ENCODE peak calls at places on chromosomes 11 and 22, in six cellular contexts. One of them, this sample, is unnamed.

GRCh38 chr11:2775083-2775625 is 75.4 kb upstream of the KCNQ1OT1 start:
- DNase-seq in astrocyte of the cerebellum: no peak
- DNase-seq in non-pigmented ciliary epithelial cell: no peak
- DNase-seq in Right ventricle myocardium superior: peak; percentile 23
- DNase-seq in body of pancreas: peak; percentile 1
- DNase-seq in GM13977: no peak
- DNase-seq in this sample: no peak

GRCh38 chr11:15815246-15816209 is 540.8 kb downstream of the SOX6 start:
- DNase-seq in astrocyte of the cerebellum: no peak
- DNase-seq in non-pigmented ciliary epithelial cell: no peak
- DNase-seq in Right ventricle myocardium superior: no peak
- DNase-seq in body of pancreas: no peak
- DNase-seq in GM13977: no peak
- DNase-seq in this sample: no peak

GRCh38 chr11:75547617-75548054 is 14.4 kb upstream of the SERPINH1 start:
- DNase-seq in astrocyte of the cerebellum: no peak
- DNase-seq in non-pigmented ciliary epithelial cell: no peak
- DNase-seq in Right ventricle myocardium superior: peak; percentile 75
- DNase-seq in body of pancreas: peak; percentile 66
- DNase-seq in GM13977: peak; percentile 83
- DNase-seq in this sample: peak; percentile 80

GRCh38 chr11:110907629-110908028 is 195.4 kb upstream of the ARHGAP20 start:
- DNase-seq in astrocyte of the cerebellum: peak; percentile 98
- DNase-seq in non-pigmented ciliary epithelial cell: peak; percentile 99
- DNase-seq in Right ventricle myocardium superior: no peak
- DNase-seq in body of pancreas: no peak
- DNase-seq in GM13977: no peak
- DNase-seq in this sample: no peak

GRCh38 chr11:72085836-72086475 is 5.3 kb downstream of the LRRC51 start:
- DNase-seq in astrocyte of the cerebellum: peak; percentile 69
- DNase-seq in non-pigmented ciliary epithelial cell: no peak
- DNase-seq in Right ventricle myocardium superior: no peak
- DNase-seq in body of pancreas: no peak
- DNase-seq in GM13977: no peak
- DNase-seq in this sample: no peak

GRCh38 chr11:37364246-37364839 is 766.3 kb upstream of the RAG2 start:
- DNase-seq in astrocyte of the cerebellum: no peak
- DNase-seq in non-pigmented ciliary epithelial cell: no peak
- DNase-seq in Right ventricle myocardium superior: no peak
- DNase-seq in body of pancreas: no peak
- DNase-seq in GM13977: no peak
- DNase-seq in this sample: no peak

GRCh38 chr11:45872513-45873356 is 12.7 kb upstream of the MAPK8IP1 start:
- DNase-seq in astrocyte of the cerebellum: peak; percentile 74
- DNase-seq in non-pigmented ciliary epithelial cell: peak; percentile 86
- DNase-seq in Right ventricle myocardium superior: no peak
- DNase-seq in body of pancreas: peak; percentile 70
- DNase-seq in GM13977: peak; percentile 54
- DNase-seq in this sample: peak; percentile 42

GRCh38 chr11:8251767-8252295 is 11.8 kb downstream of the LMO1 start:
- DNase-seq in astrocyte of the cerebellum: no peak
- DNase-seq in non-pigmented ciliary epithelial cell: no peak
- DNase-seq in Right ventricle myocardium superior: no peak
- DNase-seq in body of pancreas: peak; percentile 0
- DNase-seq in GM13977: no peak
- DNase-seq in this sample: no peak

GRCh38 chr11:29879560-29879959 is 137.3 kb downstream of the KCNA4 start:
- DNase-seq in astrocyte of the cerebellum: no peak
- DNase-seq in non-pigmented ciliary epithelial cell: no peak
- DNase-seq in Right ventricle myocardium superior: no peak
- DNase-seq in body of pancreas: no peak
- DNase-seq in GM13977: no peak
- DNase-seq in this sample: no peak

GRCh38 chr11:64865286-64866172 is 12.9 kb downstream of the EHD1 start:
- DNase-seq in astrocyte of the cerebellum: peak; percentile 80
- DNase-seq in non-pigmented ciliary epithelial cell: no peak
- DNase-seq in Right ventricle myocardium superior: no peak
- DNase-seq in body of pancreas: no peak
- DNase-seq in GM13977: peak; percentile 74
- DNase-seq in this sample: no peak

GRCh38 chr11:130213143-130213978 is 53.8 kb downstream of the ST14 start:
- DNase-seq in astrocyte of the cerebellum: no peak
- DNase-seq in non-pigmented ciliary epithelial cell: no peak
- DNase-seq in Right ventricle myocardium superior: peak; percentile 83
- DNase-seq in body of pancreas: peak; percentile 63
- DNase-seq in GM13977: peak; percentile 86
- DNase-seq in this sample: peak; percentile 69

GRCh38 chr22:24460418-24461089 is 33.2 kb downstream of the ADORA2A start:
- DNase-seq in astrocyte of the cerebellum: peak; percentile 16
- DNase-seq in non-pigmented ciliary epithelial cell: no peak
- DNase-seq in Right ventricle myocardium superior: no peak
- DNase-seq in body of pancreas: no peak
- DNase-seq in GM13977: no peak
- DNase-seq in this sample: no peak

GRCh38 chr11:119910056-119910455 is 181.1 kb upstream of the NECTIN1 start:
- DNase-seq in astrocyte of the cerebellum: no peak
- DNase-seq in non-pigmented ciliary epithelial cell: no peak
- DNase-seq in Right ventricle myocardium superior: no peak
- DNase-seq in body of pancreas: no peak
- DNase-seq in GM13977: no peak
- DNase-seq in this sample: no peak

GRCh38 chr11:67276821-67277230 is 10.6 kb downstream of the GRK2 start:
- DNase-seq in astrocyte of the cerebellum: no peak
- DNase-seq in non-pigmented ciliary epithelial cell: no peak
- DNase-seq in Right ventricle myocardium superior: peak; percentile 74
- DNase-seq in body of pancreas: peak; percentile 43
- DNase-seq in GM13977: no peak
- DNase-seq in this sample: peak; percentile 68

GRCh38 chr11:1225386-1226225 is 2.7 kb downstream of the MUC5B start:
- DNase-seq in astrocyte of the cerebellum: no peak
- DNase-seq in non-pigmented ciliary epithelial cell: no peak
- DNase-seq in Right ventricle myocardium superior: peak; percentile 17
- DNase-seq in body of pancreas: no peak
- DNase-seq in GM13977: no peak
- DNase-seq in this sample: peak; percentile 19

GRCh38 chr11:127223633-127224032 is 223.1 kb upstream of the KIRREL3 start:
- DNase-seq in astrocyte of the cerebellum: no peak
- DNase-seq in non-pigmented ciliary epithelial cell: no peak
- DNase-seq in Right ventricle myocardium superior: no peak
- DNase-seq in body of pancreas: no peak
- DNase-seq in GM13977: no peak
- DNase-seq in this sample: no peak

GRCh38 chr11:69253028-69253427 is 40.9 kb upstream of the MYEOV start:
- DNase-seq in astrocyte of the cerebellum: peak; percentile 4
- DNase-seq in non-pigmented ciliary epithelial cell: peak; percentile 8
- DNase-seq in Right ventricle myocardium superior: no peak
- DNase-seq in body of pancreas: peak; percentile 17
- DNase-seq in GM13977: no peak
- DNase-seq in this sample: no peak

GRCh38 chr11:73493838-73494598 is 103.9 kb downstream of the FAM168A start:
- DNase-seq in astrocyte of the cerebellum: peak; percentile 74
- DNase-seq in non-pigmented ciliary epithelial cell: peak; percentile 47
- DNase-seq in Right ventricle myocardium superior: no peak
- DNase-seq in body of pancreas: no peak
- DNase-seq in GM13977: no peak
- DNase-seq in this sample: no peak

GRCh38 chr11:75506827-75507226 is 18.9 kb downstream of the GDPD5 start:
- DNase-seq in astrocyte of the cerebellum: no peak
- DNase-seq in non-pigmented ciliary epithelial cell: no peak
- DNase-seq in Right ventricle myocardium superior: no peak
- DNase-seq in body of pancreas: no peak
- DNase-seq in GM13977: no peak
- DNase-seq in this sample: no peak